ENCODE peak calls at places on chromosomes 2 and 18, in seven cellular contexts. One of them, this sample, is unnamed.

GRCh38 chr2:27655155-27655951 is 8.1 kb downstream of the SUPT7L start:
- DNase-seq in trophoblast cell: no peak
- DNase-seq in H1: no peak
- DNase-seq in neuronal stem cell: no peak
- DNase-seq in mesenchymal stem cell: no peak
- DNase-seq in H9: no peak
- DNase-seq in IMR-90: peak
- DNase-seq in this sample: peak

GRCh38 chr2:20522311-20522710 is 75.4 kb downstream of the RHOB start:
- DNase-seq in trophoblast cell: no peak
- DNase-seq in neuronal stem cell: no peak
- DNase-seq in mesenchymal stem cell: no peak
- DNase-seq in H1: no peak
- DNase-seq in H9: no peak
- DNase-seq in IMR-90: no peak
- DNase-seq in this sample: no peak

GRCh38 chr2:157497603-157498314 is 53.9 kb upstream of the CYTIP start:
- DNase-seq in trophoblast cell: peak
- DNase-seq in mesenchymal stem cell: peak
- DNase-seq in neuronal stem cell: peak
- DNase-seq in IMR-90: peak
- DNase-seq in H9: no peak
- DNase-seq in H1: no peak
- DNase-seq in this sample: peak

GRCh38 chr18:7872569-7872968 is 305.5 kb downstream of the PTPRM start:
- DNase-seq in mesenchymal stem cell: peak
- DNase-seq in trophoblast cell: peak
- DNase-seq in IMR-90: peak
- DNase-seq in H1: no peak
- DNase-seq in neuronal stem cell: no peak
- DNase-seq in H9: no peak
- DNase-seq in this sample: peak

GRCh38 chr2:99706734-99707133 is 216.9 kb upstream of the REV1 start:
- DNase-seq in H9: no peak
- DNase-seq in trophoblast cell: no peak
- DNase-seq in mesenchymal stem cell: no peak
- DNase-seq in neuronal stem cell: no peak
- DNase-seq in H1: no peak
- DNase-seq in IMR-90: no peak
- DNase-seq in this sample: no peak

GRCh38 chr2:23434721-23435121 is 49.7 kb downstream of the KLHL29 start:
- DNase-seq in mesenchymal stem cell: peak
- DNase-seq in H1: no peak
- DNase-seq in neuronal stem cell: no peak
- DNase-seq in H9: no peak
- DNase-seq in trophoblast cell: peak
- DNase-seq in IMR-90: peak
- DNase-seq in this sample: peak

GRCh38 chr2:55418072-55418471 is 1.6 kb downstream of the CCDC88A start:
- DNase-seq in neuronal stem cell: no peak
- DNase-seq in H9: no peak
- DNase-seq in H1: no peak
- DNase-seq in mesenchymal stem cell: peak
- DNase-seq in trophoblast cell: no peak
- DNase-seq in IMR-90: no peak
- DNase-seq in this sample: no peak

GRCh38 chr2:176997074-176997791 is 215.4 kb upstream of the HNRNPA3 start:
- DNase-seq in H1: no peak
- DNase-seq in mesenchymal stem cell: peak
- DNase-seq in trophoblast cell: peak
- DNase-seq in H9: no peak
- DNase-seq in neuronal stem cell: no peak
- DNase-seq in IMR-90: peak
- DNase-seq in this sample: no peak

GRCh38 chr2:108924444-108925251 is 64.4 kb downstream of the EDAR start:
- DNase-seq in IMR-90: no peak
- DNase-seq in mesenchymal stem cell: no peak
- DNase-seq in neuronal stem cell: no peak
- DNase-seq in H1: no peak
- DNase-seq in trophoblast cell: no peak
- DNase-seq in H9: no peak
- DNase-seq in this sample: no peak

GRCh38 chr18:76386886-76387285 is 108.2 kb downstream of the ZNF516 start:
- DNase-seq in neuronal stem cell: no peak
- DNase-seq in H1: no peak
- DNase-seq in IMR-90: no peak
- DNase-seq in trophoblast cell: no peak
- DNase-seq in mesenchymal stem cell: no peak
- DNase-seq in H9: no peak
- DNase-seq in this sample: no peak

GRCh38 chr18:44687421-44687820 is 6.7 kb downstream of the SETBP1 start:
- DNase-seq in IMR-90: no peak
- DNase-seq in neuronal stem cell: no peak
- DNase-seq in H9: no peak
- DNase-seq in trophoblast cell: no peak
- DNase-seq in mesenchymal stem cell: no peak
- DNase-seq in H1: no peak
- DNase-seq in this sample: no peak

GRCh38 chr2:7881456-7881855 is 800.4 kb upstream of the ID2 start:
- DNase-seq in neuronal stem cell: no peak
- DNase-seq in IMR-90: no peak
- DNase-seq in mesenchymal stem cell: no peak
- DNase-seq in H9: no peak
- DNase-seq in H1: no peak
- DNase-seq in trophoblast cell: no peak
- DNase-seq in this sample: no peak

GRCh38 chr2:1995086-1995485 is 250.8 kb upstream of the PXDN start:
- DNase-seq in H1: no peak
- DNase-seq in mesenchymal stem cell: no peak
- DNase-seq in H9: no peak
- DNase-seq in trophoblast cell: no peak
- DNase-seq in neuronal stem cell: no peak
- DNase-seq in IMR-90: no peak
- DNase-seq in this sample: no peak

GRCh38 chr2:197311521-197312033 is 997 bp upstream of the ANKRD44 start:
- DNase-seq in neuronal stem cell: no peak
- DNase-seq in trophoblast cell: peak
- DNase-seq in H1: no peak
- DNase-seq in IMR-90: no peak
- DNase-seq in mesenchymal stem cell: peak
- DNase-seq in H9: no peak
- DNase-seq in this sample: peak

GRCh38 chr2:170313636-170314348 is 135.8 kb downstream of the MYO3B start:
- DNase-seq in mesenchymal stem cell: no peak
- DNase-seq in H1: no peak
- DNase-seq in neuronal stem cell: no peak
- DNase-seq in IMR-90: no peak
- DNase-seq in trophoblast cell: no peak
- DNase-seq in H9: no peak
- DNase-seq in this sample: no peak

GRCh38 chr2:61238221-61238620 is 76.2 kb downstream of the C2orf74 start:
- DNase-seq in IMR-90: no peak
- DNase-seq in neuronal stem cell: no peak
- DNase-seq in trophoblast cell: no peak
- DNase-seq in mesenchymal stem cell: no peak
- DNase-seq in H9: no peak
- DNase-seq in H1: no peak
- DNase-seq in this sample: no peak

GRCh38 chr2:119699016-119699606 is 20.1 kb downstream of the TMEM177 start:
- DNase-seq in IMR-90: no peak
- DNase-seq in H9: no peak
- DNase-seq in H1: no peak
- DNase-seq in neuronal stem cell: no peak
- DNase-seq in mesenchymal stem cell: peak
- DNase-seq in trophoblast cell: peak
- DNase-seq in this sample: no peak

GRCh38 chr2:36708119-36708741 is 11.7 kb downstream of the VIT start:
- DNase-seq in H9: no peak
- DNase-seq in mesenchymal stem cell: no peak
- DNase-seq in neuronal stem cell: no peak
- DNase-seq in IMR-90: peak
- DNase-seq in trophoblast cell: peak
- DNase-seq in H1: no peak
- DNase-seq in this sample: no peak

DNA sequence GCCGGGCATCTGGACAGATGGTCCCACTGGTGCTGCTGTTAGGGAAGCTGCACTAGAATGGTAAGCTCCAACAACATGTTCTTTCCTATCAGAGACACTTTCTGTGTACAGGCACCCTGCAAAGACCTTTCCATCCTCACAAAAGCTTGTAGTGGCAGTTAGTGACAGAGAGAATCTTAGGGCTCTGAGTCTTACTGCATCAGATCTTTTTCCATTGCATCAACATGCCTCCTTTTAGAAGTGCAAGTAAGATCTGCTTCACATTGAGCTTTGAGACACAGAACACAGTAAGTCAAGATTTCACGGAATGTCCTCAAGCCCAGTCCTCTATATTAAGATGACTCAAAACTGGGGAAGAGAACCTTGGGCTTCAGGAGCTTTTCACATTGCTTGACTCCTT is 52.6 kb downstream of the ARL4C start:
- DNase-seq in mesenchymal stem cell: peak
- DNase-seq in H1: no peak
- DNase-seq in neuronal stem cell: no peak
- DNase-seq in H9: no peak
- DNase-seq in IMR-90: peak
- DNase-seq in trophoblast cell: no peak
- DNase-seq in this sample: no peak
- H2BK5ac ChIP-seq in mesenchymal stem cell: no peak
- H2BK5ac ChIP-seq in H1: no peak
- H2BK5ac ChIP-seq in neuronal stem cell: no peak
- H2BK5ac ChIP-seq in H9: no peak
- H2BK5ac ChIP-seq in IMR-90: peak
- H2BK5ac ChIP-seq in trophoblast cell: no peak
- H2BK5ac ChIP-seq in this sample: no peak

GRCh38 chr2:31124904-31125303 is 13.3 kb downstream of the GALNT14 start:
- DNase-seq in H1: no peak
- DNase-seq in trophoblast cell: no peak
- DNase-seq in IMR-90: no peak
- DNase-seq in mesenchymal stem cell: no peak
- DNase-seq in H9: no peak
- DNase-seq in neuronal stem cell: no peak
- DNase-seq in this sample: no peak
- H3K4me2 ChIP-seq in H1: no peak
- H3K4me2 ChIP-seq in trophoblast cell: no peak
- H3K4me2 ChIP-seq in IMR-90: no peak
- H3K4me2 ChIP-seq in mesenchymal stem cell: no peak
- H3K4me2 ChIP-seq in H9: no peak
- H3K4me2 ChIP-seq in neuronal stem cell: no peak
- H3K4me2 ChIP-seq in this sample: no peak

GRCh38 chr18:24509435-24509834 is 49.0 kb downstream of the HRH4 start:
- DNase-seq in IMR-90: no peak
- DNase-seq in H9: no peak
- DNase-seq in neuronal stem cell: no peak
- DNase-seq in H1: no peak
- DNase-seq in trophoblast cell: no peak
- DNase-seq in mesenchymal stem cell: no peak
- DNase-seq in this sample: no peak
- H2BK5ac ChIP-seq in IMR-90: no peak
- H2BK5ac ChIP-seq in H9: no peak
- H2BK5ac ChIP-seq in neuronal stem cell: no peak
- H2BK5ac ChIP-seq in H1: no peak
- H2BK5ac ChIP-seq in trophoblast cell: no peak
- H2BK5ac ChIP-seq in mesenchymal stem cell: no peak
- H2BK5ac ChIP-seq in this sample: no peak

GRCh38 chr2:219402665-219403515 is 15.2 kb upstream of the DNPEP start:
- DNase-seq in neuronal stem cell: peak
- DNase-seq in H9: peak
- DNase-seq in IMR-90: peak
- DNase-seq in H1: no peak
- DNase-seq in mesenchymal stem cell: peak
- DNase-seq in trophoblast cell: peak
- DNase-seq in this sample: peak

GRCh38 chr2:219398721-219399333 is 11.1 kb upstream of the DNPEP start:
- DNase-seq in trophoblast cell: no peak
- DNase-seq in mesenchymal stem cell: peak
- DNase-seq in H1: no peak
- DNase-seq in IMR-90: peak
- DNase-seq in H9: no peak
- DNase-seq in neuronal stem cell: no peak
- DNase-seq in this sample: no peak

GRCh38 chr2:219401621-219402020 is 13.9 kb upstream of the DNPEP start:
- DNase-seq in H9: no peak
- DNase-seq in IMR-90: no peak
- DNase-seq in trophoblast cell: no peak
- DNase-seq in mesenchymal stem cell: no peak
- DNase-seq in neuronal stem cell: no peak
- DNase-seq in H1: no peak
- DNase-seq in this sample: no peak

GRCh38 chr2:219399716-219400478 is 12.2 kb upstream of the DNPEP start:
- DNase-seq in H9: no peak
- DNase-seq in mesenchymal stem cell: peak
- DNase-seq in trophoblast cell: no peak
- DNase-seq in H1: no peak
- DNase-seq in IMR-90: no peak
- DNase-seq in neuronal stem cell: no peak
- DNase-seq in this sample: no peak

GRCh38 chr2:219400562-219400961 is 12.8 kb upstream of the DNPEP start:
- DNase-seq in mesenchymal stem cell: no peak
- DNase-seq in IMR-90: no peak
- DNase-seq in neuronal stem cell: no peak
- DNase-seq in H1: no peak
- DNase-seq in trophoblast cell: no peak
- DNase-seq in H9: no peak
- DNase-seq in this sample: no peak
- H3K4me2 ChIP-seq in mesenchymal stem cell: no peak
- H3K4me2 ChIP-seq in IMR-90: no peak
- H3K4me2 ChIP-seq in neuronal stem cell: no peak
- H3K4me2 ChIP-seq in H1: no peak
- H3K4me2 ChIP-seq in trophoblast cell: no peak
- H3K4me2 ChIP-seq in H9: no peak
- H3K4me2 ChIP-seq in this sample: no peak

DNA sequence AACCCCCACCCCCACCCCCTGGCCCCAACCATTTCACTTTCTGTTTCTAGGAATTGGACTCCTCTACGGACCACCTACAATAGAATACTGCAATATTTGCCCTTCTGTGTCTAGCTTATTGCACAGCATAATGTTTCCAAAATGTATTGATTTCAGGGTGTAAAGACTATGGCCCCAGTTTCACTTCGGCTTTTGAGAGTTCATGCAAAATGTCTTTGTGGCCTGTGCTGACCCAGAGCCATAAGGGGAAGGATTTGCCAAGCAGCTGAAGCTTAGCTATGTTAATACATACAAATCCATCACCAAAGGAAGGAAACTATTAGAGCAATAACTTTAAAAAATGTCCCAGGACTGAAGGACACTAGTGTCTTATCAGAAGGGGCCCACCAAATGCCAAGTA is 11.2 kb upstream of the ATP9B start:
- DNase-seq in trophoblast cell: no peak
- DNase-seq in IMR-90: no peak
- DNase-seq in H9: no peak
- DNase-seq in H1: no peak
- DNase-seq in mesenchymal stem cell: no peak
- DNase-seq in neuronal stem cell: no peak
- DNase-seq in this sample: no peak
- H2BK5ac ChIP-seq in trophoblast cell: no peak
- H2BK5ac ChIP-seq in IMR-90: no peak
- H2BK5ac ChIP-seq in H9: no peak
- H2BK5ac ChIP-seq in H1: no peak
- H2BK5ac ChIP-seq in mesenchymal stem cell: no peak
- H2BK5ac ChIP-seq in neuronal stem cell: no peak
- H2BK5ac ChIP-seq in this sample: no peak

GRCh38 chr2:218988650-218989049 is 3.7 kb upstream of the FEV start:
- DNase-seq in neuronal stem cell: no peak
- DNase-seq in H9: no peak
- DNase-seq in trophoblast cell: no peak
- DNase-seq in IMR-90: no peak
- DNase-seq in mesenchymal stem cell: no peak
- DNase-seq in H1: no peak
- DNase-seq in this sample: no peak
- H3K4me2 ChIP-seq in neuronal stem cell: no peak
- H3K4me2 ChIP-seq in H9: no peak
- H3K4me2 ChIP-seq in trophoblast cell: no peak
- H3K4me2 ChIP-seq in IMR-90: no peak
- H3K4me2 ChIP-seq in mesenchymal stem cell: no peak
- H3K4me2 ChIP-seq in H1: no peak
- H3K4me2 ChIP-seq in this sample: no peak